ENCODE peak calls at places on chromosome 5, in four cellular contexts. P is uterus, D is tibial artery, F is mucosa of descending colon. Z is an unnamed sample. For H3K9me3, the result is how much of the 10 kb centered on the place peaks cover.

GRCh38 chr5:124182133-124182532 is 564.3 kb downstream of the ZNF608 start:
- DNase-seq in P (no peak), D (no peak), F (no peak), Z (no peak)

GRCh38 chr5:104179057-104179456 is 616.5 kb upstream of the NUDT12 start:
- DNase-seq in P (no peak), D (no peak), F (no peak), Z (peak)

GRCh38 chr5:151213803-151214613 is 9.9 kb downstream of the CCDC69 start:
- DNase-seq in P (peak), D (peak), F (peak), Z (peak)

GRCh38 chr5:3365501-3366215 is 230.0 kb upstream of the IRX1 start:
- DNase-seq in P (no peak), D (no peak), F (no peak), Z (no peak)

GRCh38 chr5:137735531-137736284 is at the start of gene KLHL3:
- DNase-seq in P (peak), D (peak), F (peak), Z (peak)

GRCh38 chr5:144017119-144017518 is 153.3 kb downstream of the YIPF5 start:
- DNase-seq in P (no peak), D (no peak), F (no peak), Z (no peak)

GRCh38 chr5:172722309-172722815 is 48.6 kb downstream of the DUSP1 start:
- DNase-seq in P (no peak), D (no peak), F (no peak), Z (no peak)

GRCh38 chr5:135266975-135267374 is 132.1 kb downstream of the MACROH2A1 start:
- DNase-seq in P (no peak), D (no peak), F (no peak), Z (no peak)

GRCh38 chr5:76326559-76327351 is 76.3 kb upstream of the IQGAP2 start:
- DNase-seq in P (no peak), D (no peak), F (peak), Z (no peak)

GRCh38 chr5:113182658-113183344 is 206.2 kb downstream of the DCP2 start:
- DNase-seq in P (no peak), D (no peak), F (no peak), Z (no peak)

GRCh38 chr5:113510836-113511451 is 2.5 kb upstream of the YTHDC2 start:
- DNase-seq in P (no peak), D (no peak), F (no peak), Z (no peak)

GRCh38 chr5:43017438-43017820 is 22.7 kb downstream of the ANXA2R start:
- DNase-seq in P (no peak), D (peak), F (peak), Z (no peak)

GRCh38 chr5:12419075-12419474 is 514.8 kb upstream of the CTNND2 start:
- DNase-seq in P (no peak), D (no peak), F (no peak), Z (no peak)

GRCh38 chr5:25905646-25906045 is 1132.7 kb downstream of the CDH9 start:
- DNase-seq in P (no peak), D (no peak), F (no peak), Z (no peak)

GRCh38 chr5:96614110-96614691 is 48.0 kb upstream of the CAST start:
- DNase-seq in P (peak), D (no peak), F (no peak), Z (peak)

GRCh38 chr5:41334758-41335157 is 121.4 kb upstream of the C6 start:
- DNase-seq in P (no peak), D (no peak), F (no peak), Z (no peak)

GRCh38 chr5:141963706-141964105 is 5.2 kb upstream of the RNF14 start:
- DNase-seq in P (no peak), D (no peak), F (no peak), Z (no peak)

GRCh38 chr5:141716009-141716408 is 34.0 kb upstream of the ARAP3 start:
- DNase-seq in P (no peak), D (no peak), F (no peak), Z (no peak)

GRCh38 chr5:141528401-141528984 is 39.6 kb downstream of the PCDHGC5 start:
- DNase-seq in P (peak), D (no peak), F (no peak), Z (peak)

GRCh38 chr5:177327539-177328522 is 16.1 kb upstream of the MXD3 start:
- DNase-seq in P (no peak), D (peak), F (no peak), Z (peak)

GRCh38 chr5:107483196-107483595 is 187.5 kb downstream of the EFNA5 start:
- DNase-seq in P (no peak), D (no peak), F (no peak), Z (no peak)

GRCh38 chr5:102794677-102795331 is 39.7 kb downstream of the PAM start:
- DNase-seq in P (no peak), D (no peak), F (no peak), Z (no peak)

GRCh38 chr5:138339086-138339456 is 1.0 kb downstream of the FAM53C start:
- DNase-seq in P (no peak), D (no peak), F (no peak), Z (peak)

GRCh38 chr5:151126199-151126645 is 31.4 kb downstream of the ANXA6 start:
- DNase-seq in P (peak), D (peak), F (peak), Z (peak)

GRCh38 chr5:29588276-29588675 is 1605.2 kb upstream of the CDH6 start:
- DNase-seq in P (no peak), D (no peak), F (no peak), Z (no peak)
- H3K9me3 ChIP-seq in P (under half), D (under half), F (under half), Z (under half)

DNA sequence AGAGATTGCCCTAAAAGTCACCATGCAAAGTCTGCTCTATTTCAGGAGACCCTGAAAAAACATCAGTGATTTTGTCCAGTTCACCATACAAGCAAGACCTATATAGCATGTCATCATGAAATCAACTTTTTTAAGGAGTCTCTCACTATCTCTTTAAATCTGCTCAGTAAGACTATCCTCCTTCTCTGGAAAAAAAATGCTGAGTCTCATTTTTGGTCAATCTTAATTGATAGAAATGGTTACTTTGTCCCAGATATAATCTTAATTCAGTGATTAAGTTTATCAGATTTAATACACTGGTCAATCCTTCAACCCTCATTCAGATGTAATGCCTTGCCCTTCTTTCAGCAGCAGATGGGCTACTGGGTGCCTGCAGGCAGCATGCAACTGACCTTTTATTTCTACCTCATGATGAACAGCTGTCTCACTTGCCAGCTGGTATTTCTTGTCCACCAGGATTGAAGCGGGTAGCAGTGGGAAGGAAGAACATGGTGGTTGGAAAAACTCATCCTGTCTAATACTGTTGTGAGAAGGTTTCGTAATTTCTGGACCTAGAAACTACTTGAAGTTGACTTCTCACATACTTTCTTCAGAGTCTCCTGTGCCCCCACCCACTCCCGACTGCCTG is 375.3 kb downstream of the DNAH5 start:
- DNase-seq in P (no peak), D (no peak), F (no peak), Z (no peak)
- H3K9me3 ChIP-seq in P (under half), D (under half), F (under half), Z (under half)

GRCh38 chr5:133382661-133383579 is 229.4 kb downstream of the FSTL4 start:
- DNase-seq in P (no peak), D (peak), F (no peak), Z (no peak)
- H3K9me3 ChIP-seq in P (under half), D (under half), F (under half), Z (under half)

GRCh38 chr5:180852510-180852909 is 8.6 kb downstream of the ZFP62 start:
- DNase-seq in P (no peak), D (no peak), F (no peak), Z (no peak)
- H3K9me3 ChIP-seq in P (under half), D (under half), F (under half), Z (under half)

GRCh38 chr5:1325191-1325741 is 19.6 kb downstream of the CLPTM1L start:
- DNase-seq in P (peak), D (no peak), F (no peak), Z (no peak)

GRCh38 chr5:1324719-1325190 is 20.1 kb downstream of the CLPTM1L start:
- DNase-seq in P (no peak), D (no peak), F (no peak), Z (no peak)

GRCh38 chr5:1323803-1324173 is 21.1 kb downstream of the CLPTM1L start:
- DNase-seq in P (peak), D (peak), F (no peak), Z (no peak)

GRCh38 chr5:1324301-1324700 is 20.6 kb downstream of the CLPTM1L start:
- DNase-seq in P (peak), D (peak), F (no peak), Z (no peak)

GRCh38 chr5:1325870-1326546 is 18.9 kb downstream of the CLPTM1L start:
- DNase-seq in P (peak), D (no peak), F (no peak), Z (no peak)
- H3K9me3 ChIP-seq in P (under half), D (under half), F (under half), Z (under half)

Z was measured in body of pancreas.